ENCODE peak calls at places on chromosomes 11 and 22, in four cellular contexts. V, S, J and C are unnamed samples.

GRCh38 chr11:78564037-78564888 is 10.4 kb downstream of the NARS2 start:
- DNase-seq in V (peak; percentile 42), S (peak; percentile 74), J (no peak), C (no peak)

GRCh38 chr11:12868315-12869073 is 140.6 kb upstream of the RASSF10 start:
- DNase-seq in V (no peak), S (no peak), J (no peak), C (no peak)

GRCh38 chr11:42631223-42631843 is 680.5 kb upstream of the API5 start:
- DNase-seq in V (peak; percentile 9), S (peak; percentile 26), J (no peak), C (no peak)

GRCh38 chr22:45210577-45211431 is 29.9 kb downstream of the KIAA0930 start:
- DNase-seq in V (no peak), S (no peak), J (no peak), C (no peak)

GRCh38 chr11:44634401-44635281 is 69.2 kb downstream of the CD82 start:
- DNase-seq in V (peak; percentile 85), S (peak; percentile 54), J (peak; percentile 89), C (no peak)

GRCh38 chr11:57474017-57474750 is 13.9 kb downstream of the RTN4RL2 start:
- DNase-seq in V (no peak), S (no peak), J (no peak), C (no peak)

GRCh38 chr11:41612415-41612814 is 153.0 kb upstream of the LRRC4C start:
- DNase-seq in V (no peak), S (no peak), J (no peak), C (no peak)

GRCh38 chr11:12497431-12497830 is 120.1 kb downstream of the PARVA start:
- DNase-seq in V (no peak), S (no peak), J (no peak), C (no peak)

GRCh38 chr22:40263191-40263590 is 83.1 kb upstream of the ADSL start:
- DNase-seq in V (no peak), S (no peak), J (no peak), C (peak; percentile 48)

GRCh38 chr22:44691796-44692661 is 10.0 kb upstream of the PRR5 start:
- DNase-seq in V (no peak), S (no peak), J (no peak), C (no peak)

GRCh38 chr11:88115828-88116410 is 59.3 kb downstream of the RAB38 start:
- DNase-seq in V (no peak), S (no peak), J (no peak), C (no peak)

GRCh38 chr11:39975091-39975490 is 1484.4 kb downstream of the LRRC4C start:
- DNase-seq in V (no peak), S (no peak), J (no peak), C (no peak)

GRCh38 chr22:49464024-49464423 is 363.6 kb downstream of the BRD1 start:
- DNase-seq in V (no peak), S (no peak), J (no peak), C (no peak)

GRCh38 chr11:129249351-129249750 is 57.2 kb upstream of the ARHGAP32 start:
- DNase-seq in V (peak; percentile 46), S (no peak), J (no peak), C (no peak)

GRCh38 chr11:105719073-105719846 is 109.4 kb downstream of the GRIA4 start:
- DNase-seq in V (peak; percentile 2), S (no peak), J (no peak), C (peak; percentile 17)

GRCh38 chr11:454043-454442 is 4.0 kb downstream of the PTDSS2 start:
- DNase-seq in V (no peak), S (no peak), J (no peak), C (no peak)

GRCh38 chr11:115869780-115870431 is 365.7 kb upstream of the CADM1 start:
- DNase-seq in V (no peak), S (peak; percentile 60), J (no peak), C (peak; percentile 50)
- TF ChIP-seq CTCF in V (no peak), S (peak; percentile 32), J (no peak), C (peak; percentile 86)

GRCh38 chr11:36280531-36280930 is 8.7 kb downstream of the COMMD9 start:
- DNase-seq in V (peak; percentile 28), S (no peak), J (no peak), C (no peak)

GRCh38 chr11:36282926-36283325 is 6.3 kb downstream of the COMMD9 start:
- DNase-seq in V (no peak), S (no peak), J (no peak), C (no peak)

GRCh38 chr11:36273110-36273509 is 16.1 kb downstream of the COMMD9 start:
- DNase-seq in V (no peak), S (no peak), J (no peak), C (no peak)

GRCh38 chr11:36281850-36282249 is 7.4 kb downstream of the COMMD9 start:
- DNase-seq in V (no peak), S (no peak), J (no peak), C (no peak)

GRCh38 chr11:36278531-36279245 is 10.5 kb downstream of the COMMD9 start:
- DNase-seq in V (no peak), S (peak; percentile 23), J (no peak), C (no peak)
- TF ChIP-seq CTCF in V (no peak), S (no peak), J (no peak), C (no peak)

GRCh38 chr11:64235427-64236161 is 1.2 kb downstream of the VEGFB start:
- DNase-seq in V (no peak), S (no peak), J (no peak), C (no peak)

GRCh38 chr11:64232182-64233018 is 2.0 kb upstream of the VEGFB start:
- DNase-seq in V (no peak), S (no peak), J (no peak), C (no peak)

GRCh38 chr11:64237484-64237951 is 3.1 kb downstream of the VEGFB start:
- DNase-seq in V (no peak), S (no peak), J (no peak), C (no peak)

GRCh38 chr11:64233913-64234839 is at the start of gene VEGFB:
- DNase-seq in V (no peak), S (peak; percentile 81), J (peak; percentile 91), C (peak; percentile 90)

DNA sequence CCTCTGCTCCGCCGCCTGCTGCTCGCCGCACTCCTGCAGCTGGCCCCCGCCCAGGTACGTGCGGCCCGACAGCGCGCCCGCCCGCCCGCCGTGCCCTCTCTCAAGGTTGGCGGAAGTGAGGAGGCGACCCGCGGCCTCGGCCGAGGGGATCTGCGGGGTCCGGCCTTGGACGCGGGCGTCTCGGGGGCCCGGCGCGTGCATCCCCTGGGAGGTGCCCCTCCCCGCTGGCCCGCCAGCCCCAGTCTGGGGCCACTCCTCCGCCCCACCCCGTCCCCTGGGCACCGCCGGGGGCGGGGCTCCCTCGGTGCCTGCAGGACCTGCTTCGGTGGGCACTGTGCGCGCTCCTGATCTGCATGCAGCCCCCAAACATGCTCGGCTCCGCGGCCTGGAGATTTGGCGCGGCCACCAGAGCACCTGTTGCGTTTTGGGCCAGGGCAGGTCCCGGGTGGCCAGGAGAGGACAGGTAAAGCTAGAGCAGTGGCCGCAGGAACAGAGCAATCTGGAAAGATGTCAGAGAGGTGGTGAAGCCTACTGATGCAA is 526 bp downstream of the VEGFB start:
- DNase-seq in V (no peak), S (peak; percentile 76), J (no peak), C (no peak)
- TF ChIP-seq CTCF in V (no peak), S (no peak), J (no peak), C (no peak)

GRCh38 chr11:8223513-8223899 is 40.2 kb downstream of the LMO1 start:
- DNase-seq in V (no peak), S (no peak), J (no peak), C (no peak)

GRCh38 chr11:8227156-8228152 is 36.2 kb downstream of the LMO1 start:
- DNase-seq in V (peak; percentile 87), S (no peak), J (no peak), C (no peak)

GRCh38 chr11:8224711-8225110 is 39.0 kb downstream of the LMO1 start:
- DNase-seq in V (no peak), S (no peak), J (no peak), C (no peak)

GRCh38 chr11:8224161-8224591 is 39.5 kb downstream of the LMO1 start:
- DNase-seq in V (no peak), S (no peak), J (no peak), C (no peak)

DNA sequence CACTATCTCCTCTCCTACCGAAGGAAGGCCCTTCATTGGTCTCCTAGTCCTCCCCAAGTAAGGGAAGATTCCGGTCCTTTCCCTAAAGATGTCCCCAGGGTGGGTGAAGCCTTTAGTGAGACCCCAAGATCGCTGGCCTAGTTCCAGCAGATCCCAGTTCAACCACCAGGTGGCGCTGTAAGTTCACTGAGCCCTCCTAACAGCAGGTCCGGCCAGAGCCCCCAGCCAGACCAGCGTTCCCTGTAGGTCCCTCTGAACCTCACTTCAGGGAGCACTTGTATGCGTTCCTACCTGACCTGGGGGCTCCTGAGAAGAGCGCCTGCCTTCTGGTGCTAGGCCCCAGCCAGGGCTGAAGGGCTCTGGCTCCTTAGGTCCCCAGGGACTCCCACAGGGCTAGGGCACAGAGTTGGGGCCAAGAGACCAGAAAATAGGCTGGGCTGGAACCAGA is 38.1 kb downstream of the LMO1 start:
- DNase-seq in V (peak; percentile 66), S (peak; percentile 88), J (peak; percentile 83), C (peak; percentile 92)
- TF ChIP-seq CTCF in V (peak; percentile 84), S (peak; percentile 89), J (peak; percentile 89), C (peak; percentile 87)

GRCh38 chr11:94998285-94998684 is 24.8 kb downstream of the KDM4D start:
- DNase-seq in V (no peak), S (no peak), J (no peak), C (no peak)

GRCh38 chr11:94993400-94993943 is 20.0 kb downstream of the KDM4D start:
- DNase-seq in V (no peak), S (no peak), J (no peak), C (no peak)

DNA sequence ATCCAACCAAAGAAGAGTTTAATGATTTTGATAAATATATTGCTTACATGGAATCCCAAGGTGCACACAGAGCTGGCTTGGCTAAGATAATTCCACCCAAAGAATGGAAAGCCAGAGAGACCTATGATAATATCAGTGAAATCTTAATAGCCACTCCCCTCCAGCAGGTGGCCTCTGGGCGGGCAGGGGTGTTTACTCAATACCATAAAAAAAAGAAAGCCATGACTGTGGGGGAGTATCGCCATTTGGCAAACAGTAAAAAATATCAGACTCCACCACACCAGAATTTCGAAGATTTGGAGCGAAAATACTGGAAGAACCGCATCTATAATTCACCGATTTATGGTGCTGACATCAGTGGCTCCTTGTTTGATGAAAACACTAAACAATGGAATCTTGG is 23.9 kb downstream of the KDM4D start:
- DNase-seq in V (no peak), S (no peak), J (no peak), C (no peak)
- TF ChIP-seq CTCF in V (no peak), S (no peak), J (no peak), C (peak; percentile 25)

GRCh38 chr11:69362315-69362714 is 68.4 kb downstream of the MYEOV start:
- DNase-seq in V (no peak), S (no peak), J (no peak), C (no peak)
- TF ChIP-seq CTCF in V (no peak), S (no peak), J (no peak), C (no peak)

GRCh38 chr22:42322562-42322926 is 52.1 kb upstream of the TCF20 start:
- DNase-seq in V (no peak), S (no peak), J (no peak), C (no peak)
- TF ChIP-seq CTCF in V (no peak), S (no peak), J (no peak), C (no peak)

DNA sequence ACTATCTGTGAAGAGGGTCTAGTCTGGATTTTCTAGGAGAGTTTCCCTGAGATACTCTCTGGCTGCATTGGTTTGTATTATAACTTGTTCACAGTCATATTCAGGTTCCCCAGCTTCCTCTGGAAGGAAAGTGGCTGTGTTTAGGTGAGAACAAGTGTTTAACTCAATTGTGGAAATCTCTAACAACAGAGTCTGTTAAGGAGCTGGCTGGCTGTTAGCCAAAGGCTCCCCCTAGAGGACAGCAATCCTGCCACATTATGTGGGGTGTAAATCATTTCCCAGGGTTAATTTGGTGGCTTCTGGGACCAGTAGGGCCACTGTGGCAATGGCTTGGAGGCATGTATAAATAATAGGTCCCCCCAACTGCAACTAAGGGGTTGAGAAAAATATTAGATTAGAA is 18.4 kb downstream of the MS4A6E start:
- DNase-seq in V (no peak), S (peak; percentile 57), J (no peak), C (no peak)
- TF ChIP-seq CTCF in V (no peak), S (peak; percentile 28), J (no peak), C (peak; percentile 75)